ENCODE peak calls at places on chromosomes 3 and 15, in six cellular contexts. J is gastrocnemius medialis, K is Caco-2, D is heart left ventricle, Q is AG04450, Y is psoas muscle. W is an unnamed sample.

GRCh38 chr15:76057332-76058000 is 2.3 kb upstream of the TMEM266 start:
- DNase-seq in J (no peak), K (peak; percentile 46), D (peak; percentile 14), Q (no peak), Y (no peak), W (no peak)

GRCh38 chr15:45118996-45119395 is 4.9 kb downstream of the DUOXA2 start:
- DNase-seq in J (no peak), K (no peak), D (no peak), Q (no peak), Y (no peak), W (no peak)

GRCh38 chr3:175355801-175356335 is 496.7 kb downstream of the NAALADL2 start:
- DNase-seq in J (no peak), K (no peak), D (no peak), Q (no peak), Y (no peak), W (no peak)

GRCh38 chr3:160828880-160829279 is 72.8 kb downstream of the PPM1L start:
- DNase-seq in J (no peak), K (no peak), D (no peak), Q (no peak), Y (no peak), W (no peak)

GRCh38 chr3:73423133-73423532 is 201.6 kb downstream of the PDZRN3 start:
- DNase-seq in J (no peak), K (no peak), D (no peak), Q (no peak), Y (no peak), W (no peak)

GRCh38 chr15:40461958-40462357 is 8.8 kb upstream of the CHST14 start:
- DNase-seq in J (no peak), K (no peak), D (no peak), Q (no peak), Y (no peak), W (no peak)

GRCh38 chr3:87771338-87772059 is 287.3 kb downstream of the CGGBP1 start:
- DNase-seq in J (no peak), K (peak; percentile 46), D (no peak), Q (no peak), Y (no peak), W (no peak)

GRCh38 chr3:124745092-124745491 is 14.8 kb downstream of the UMPS start:
- DNase-seq in J (no peak), K (no peak), D (no peak), Q (no peak), Y (no peak), W (no peak)

GRCh38 chr3:56998081-56998529 is 62.4 kb upstream of the SPATA12 start:
- DNase-seq in J (no peak), K (no peak), D (no peak), Q (no peak), Y (no peak), W (no peak)

GRCh38 chr3:108001457-108001856 is 89.4 kb downstream of the CD47 start:
- DNase-seq in J (no peak), K (no peak), D (no peak), Q (no peak), Y (no peak), W (no peak)

GRCh38 chr3:13647314-13648059 is 98.6 kb downstream of the FBLN2 start:
- DNase-seq in J (no peak), K (no peak), D (no peak), Q (no peak), Y (no peak), W (no peak)

GRCh38 chr15:65900488-65900887 is 31.2 kb downstream of the RAB11A start:
- DNase-seq in J (no peak), K (no peak), D (no peak), Q (no peak), Y (no peak), W (no peak)

GRCh38 chr15:89184886-89185526 is 36.4 kb downstream of the RLBP1 start:
- DNase-seq in J (no peak), K (no peak), D (no peak), Q (no peak), Y (no peak), W (no peak)

GRCh38 chr3:45890405-45890804 is 4.1 kb downstream of the CCR9 start:
- DNase-seq in J (no peak), K (no peak), D (no peak), Q (no peak), Y (no peak), W (no peak)

GRCh38 chr3:125079675-125080045 is 23.9 kb upstream of the HEG1 start:
- DNase-seq in J (no peak), K (peak; percentile 60), D (no peak), Q (no peak), Y (no peak), W (no peak)

GRCh38 chr15:65330934-65331645 is 26.6 kb downstream of the RNU5B-1 start:
- DNase-seq in J (no peak), K (no peak), D (no peak), Q (no peak), Y (no peak), W (no peak)

GRCh38 chr3:9951126-9951525 is 1.1 kb downstream of the PRRT3 start:
- DNase-seq in J (no peak), K (no peak), D (no peak), Q (no peak), Y (no peak), W (no peak)

GRCh38 chr15:58545307-58546065 is 113.7 kb downstream of the LIPC start:
- DNase-seq in J (no peak), K (no peak), D (no peak), Q (no peak), Y (no peak), W (no peak)

GRCh38 chr15:79896131-79896633 is 632 bp downstream of the MTHFS start:
- DNase-seq in J (no peak), K (no peak), D (no peak), Q (no peak), Y (no peak), W (no peak)

GRCh38 chr15:71191296-71191695 is 76.0 kb downstream of the THSD4 start:
- DNase-seq in J (no peak), K (no peak), D (no peak), Q (no peak), Y (no peak), W (no peak)

GRCh38 chr3:188759516-188760005 is 412.2 kb upstream of the TPRG1 start:
- DNase-seq in J (no peak), K (no peak), D (no peak), Q (no peak), Y (no peak), W (no peak)

GRCh38 chr3:36944641-36945270 is at the start of gene TRANK1:
- DNase-seq in J (peak; percentile 24), K (peak; percentile 50), D (peak; percentile 66), Q (no peak), Y (peak; percentile 67), W (peak; percentile 26)

DNA sequence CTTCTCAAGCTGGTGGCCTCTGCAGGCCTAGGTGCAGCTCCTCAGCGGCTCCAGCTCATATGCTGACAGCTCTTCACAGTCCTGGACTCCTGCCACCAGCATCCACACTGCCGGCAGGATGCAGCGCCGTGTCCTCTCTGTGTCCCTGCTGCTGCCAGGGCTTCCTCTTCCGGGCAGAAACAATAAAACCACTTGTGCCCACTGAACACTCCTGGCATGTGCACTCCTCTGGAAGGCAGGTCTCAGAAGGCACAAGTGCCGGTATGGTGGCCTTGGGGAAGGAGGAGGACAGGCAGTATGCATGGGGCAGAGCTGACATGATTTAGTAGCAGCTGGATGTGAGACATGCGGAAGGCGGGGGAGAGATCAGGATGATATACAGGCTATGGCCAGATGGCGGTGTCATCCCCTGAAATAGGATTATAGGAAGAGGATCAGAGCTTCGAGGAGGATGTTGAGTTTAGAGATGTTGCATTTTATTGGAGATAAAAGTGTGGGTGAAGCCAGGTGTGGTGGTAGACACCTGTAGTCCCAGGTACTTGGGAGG is 7.5 kb upstream of the MAN2A2 start:
- DNase-seq in J (no peak), K (no peak), D (no peak), Q (no peak), Y (no peak), W (no peak)
- TF ChIP-seq CTCF in J (no peak), K (peak; percentile 8), D (no peak), Q (peak; percentile 16), Y (no peak), W (no peak)

DNA sequence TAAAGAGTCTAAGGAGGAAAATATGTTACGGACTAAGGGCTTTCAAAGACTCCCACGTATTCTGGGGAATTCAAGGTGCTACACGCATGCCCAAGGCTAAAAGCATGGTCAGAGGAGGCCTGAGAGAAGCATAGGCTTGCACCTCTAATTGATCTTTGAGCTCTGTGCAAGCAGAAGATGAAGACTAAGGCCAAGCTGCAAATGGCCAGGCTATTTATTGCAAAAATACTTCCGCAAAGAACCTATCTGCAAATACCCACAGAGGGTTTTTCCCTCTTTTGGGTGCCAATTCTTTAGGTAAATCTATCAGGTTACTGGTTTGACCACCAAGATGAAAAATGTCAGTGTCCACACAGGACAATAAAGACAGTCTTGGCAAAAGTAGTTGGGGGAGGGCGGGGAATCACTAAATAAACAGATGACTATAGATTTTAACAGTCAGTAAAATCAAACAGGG is 119.5 kb downstream of the STAG1 start:
- DNase-seq in J (no peak), K (no peak), D (no peak), Q (no peak), Y (no peak), W (no peak)
- H3K27me3 ChIP-seq in J (no peaks in the 10 kb centered on the region), K (no peaks in the 10 kb centered on the region), D (no peaks in the 10 kb centered on the region), Q (no peaks in the 10 kb centered on the region), Y (no peaks in the 10 kb centered on the region), W (no peaks in the 10 kb centered on the region)

DNA sequence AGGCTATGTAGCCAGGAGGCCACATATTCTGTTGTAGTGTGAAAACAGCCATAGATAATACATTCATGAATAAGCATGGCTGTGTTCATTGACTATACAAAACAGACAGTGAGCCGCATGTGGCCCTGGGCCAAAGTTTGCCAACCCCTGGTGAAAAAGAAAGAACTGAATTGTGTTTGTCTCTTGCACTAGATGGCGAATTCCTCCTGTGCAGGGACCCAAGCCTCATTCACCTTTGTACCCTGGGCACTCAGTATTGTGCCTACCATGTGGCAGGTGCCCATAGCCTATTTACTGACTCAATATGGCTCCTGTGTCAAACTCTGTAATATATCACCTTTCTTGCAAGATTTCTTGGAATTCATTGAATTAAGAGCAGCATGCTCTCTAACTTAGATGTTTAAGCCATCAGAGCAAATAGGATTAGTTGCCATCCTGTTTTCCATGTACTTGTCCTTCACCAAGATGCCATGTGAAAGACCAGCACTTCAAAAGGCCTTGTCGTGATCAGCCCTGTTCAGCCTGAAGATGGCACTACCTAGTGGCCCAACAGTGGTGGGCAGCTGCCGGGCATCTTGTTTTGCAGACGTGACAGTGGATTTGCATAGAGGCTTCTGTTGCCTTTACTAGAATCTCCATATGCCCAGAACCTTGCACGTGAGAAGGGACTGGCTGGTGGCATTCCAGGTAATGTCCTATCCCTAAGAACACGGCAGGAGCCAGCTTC is 50.9 kb upstream of the CMTM7 start:
- DNase-seq in J (no peak), K (no peak), D (no peak), Q (no peak), Y (no peak), W (no peak)
- TF ChIP-seq CTCF in J (no peak), K (no peak), D (no peak), Q (no peak), Y (no peak), W (no peak)

GRCh38 chr3:129971368-129972052 is 3.0 kb upstream of the TRH start:
- DNase-seq in J (no peak), K (no peak), D (no peak), Q (no peak), Y (no peak), W (no peak)

GRCh38 chr3:129965937-129966336 is 8.6 kb upstream of the TRH start:
- DNase-seq in J (no peak), K (no peak), D (no peak), Q (no peak), Y (no peak), W (no peak)

GRCh38 chr3:129966876-129967275 is 7.6 kb upstream of the TRH start:
- DNase-seq in J (no peak), K (no peak), D (no peak), Q (no peak), Y (no peak), W (no peak)

GRCh38 chr3:129970603-129971002 is 3.9 kb upstream of the TRH start:
- DNase-seq in J (no peak), K (no peak), D (no peak), Q (no peak), Y (no peak), W (no peak)

GRCh38 chr3:129967761-129968160 is 6.8 kb upstream of the TRH start:
- DNase-seq in J (no peak), K (no peak), D (no peak), Q (no peak), Y (no peak), W (no peak)
- H3K27me3 ChIP-seq in J (no peaks in the 10 kb centered on the region), K (no peaks in the 10 kb centered on the region), D (no peaks in the 10 kb centered on the region), Q (peaks cover 50% of the 10 kb centered on the region), Y (no peaks in the 10 kb centered on the region), W (no peaks in the 10 kb centered on the region)